ENCODE peak calls at places on chromosomes 16 and 17, in eight cellular contexts. A is PC-3, M is SJCRH30, G is right lobe of liver, L is kidney epithelial cell, T is spleen, K is lung, I is stomach. H is an unnamed sample.

GRCh38 chr16:1019234-1019933 is 37.8 kb downstream of the SOX8 start:
- DNase-seq in K (no peak), T (no peak), G (no peak), I (no peak), A (peak; percentile 32), M (peak; percentile 91), L (no peak), H (no peak)

GRCh38 chr17:44956076-44956475 is 8.5 kb upstream of the KIF18B start:
- DNase-seq in I (no peak), G (no peak), A (no peak), L (no peak), M (no peak), T (no peak), K (no peak), H (no peak)

GRCh38 chr17:58165981-58166380 is 801 bp upstream of the OR4D2 start:
- DNase-seq in K (no peak), T (no peak), M (no peak), G (no peak), L (no peak), A (no peak), I (no peak), H (no peak)

GRCh38 chr16:57944961-57945739 is 25.8 kb downstream of the CNGB1 start:
- DNase-seq in A (no peak), L (no peak), G (no peak), M (no peak), T (no peak), I (no peak), K (no peak), H (no peak)

GRCh38 chr17:64212122-64212521 is 50.9 kb downstream of the TEX2 start:
- DNase-seq in I (no peak), G (no peak), M (no peak), T (no peak), A (no peak), K (no peak), L (no peak), H (no peak)

GRCh38 chr17:44501866-44502265 is 1.3 kb downstream of the GPATCH8 start:
- DNase-seq in M (no peak), T (no peak), G (no peak), I (no peak), L (no peak), A (peak; percentile 39), K (no peak), H (no peak)

GRCh38 chr17:43360376-43360738 is 38.4 kb upstream of the ARL4D start:
- DNase-seq in I (peak; percentile 59), T (no peak), L (no peak), M (peak; percentile 37), G (no peak), A (peak; percentile 69), K (no peak), H (peak; percentile 68)

GRCh38 chr16:31664683-31665482 is 137.2 kb downstream of the AHSP start:
- DNase-seq in L (no peak), G (no peak), K (no peak), I (no peak), T (no peak), M (peak; percentile 2), A (peak; percentile 48), H (no peak)

GRCh38 chr16:57239089-57239488 is 6.0 kb upstream of the ARL2BP start:
- DNase-seq in K (no peak), G (no peak), L (no peak), T (no peak), A (no peak), M (no peak), I (no peak), H (no peak)

GRCh38 chr16:24036038-24036543 is 200.3 kb downstream of the PRKCB start:
- DNase-seq in M (no peak), K (no peak), T (no peak), L (no peak), A (no peak), G (no peak), I (no peak), H (no peak)

GRCh38 chr16:9647981-9648701 is 534.1 kb downstream of the GRIN2A start:
- DNase-seq in A (peak; percentile 43), G (no peak), K (no peak), L (no peak), T (no peak), I (no peak), M (no peak), H (no peak)

GRCh38 chr16:73063854-73064226 is 15.9 kb upstream of the ZFHX3 start:
- DNase-seq in M (no peak), T (no peak), I (no peak), K (no peak), G (no peak), A (no peak), L (no peak), H (no peak)

GRCh38 chr16:85566502-85567100 is 46.5 kb upstream of the GSE1 start:
- DNase-seq in K (no peak), L (no peak), T (no peak), G (no peak), M (no peak), I (no peak), A (no peak), H (no peak)

GRCh38 chr17:80790981-80791742 is 200.5 kb upstream of the CHMP6 start:
- DNase-seq in T (peak; percentile 41), K (no peak), L (no peak), A (no peak), I (no peak), M (no peak), G (no peak), H (peak; percentile 30)

GRCh38 chr16:5041604-5042133 is 7.9 kb upstream of the NAGPA start:
- DNase-seq in G (no peak), K (no peak), M (peak; percentile 11), T (peak; percentile 46), A (peak; percentile 68), L (peak; percentile 78), I (no peak), H (no peak)

GRCh38 chr16:3661311-3661710 is 6.8 kb downstream of the DNASE1 start:
- DNase-seq in I (no peak), A (no peak), G (no peak), M (no peak), T (no peak), K (no peak), L (no peak), H (no peak)

GRCh38 chr17:57572062-57572461 is 173.0 kb downstream of the CCDC182 start:
- DNase-seq in G (no peak), I (no peak), M (no peak), A (no peak), L (no peak), T (no peak), K (no peak), H (no peak)

GRCh38 chr16:80841231-80841630 is 36.8 kb upstream of the CDYL2 start:
- DNase-seq in I (no peak), G (no peak), L (no peak), A (no peak), M (no peak), T (no peak), K (no peak), H (no peak)

GRCh38 chr16:80836846-80837245 is 32.4 kb upstream of the CDYL2 start:
- DNase-seq in A (peak; percentile 74), T (no peak), M (no peak), L (no peak), K (no peak), G (no peak), I (no peak), H (no peak)

DNA sequence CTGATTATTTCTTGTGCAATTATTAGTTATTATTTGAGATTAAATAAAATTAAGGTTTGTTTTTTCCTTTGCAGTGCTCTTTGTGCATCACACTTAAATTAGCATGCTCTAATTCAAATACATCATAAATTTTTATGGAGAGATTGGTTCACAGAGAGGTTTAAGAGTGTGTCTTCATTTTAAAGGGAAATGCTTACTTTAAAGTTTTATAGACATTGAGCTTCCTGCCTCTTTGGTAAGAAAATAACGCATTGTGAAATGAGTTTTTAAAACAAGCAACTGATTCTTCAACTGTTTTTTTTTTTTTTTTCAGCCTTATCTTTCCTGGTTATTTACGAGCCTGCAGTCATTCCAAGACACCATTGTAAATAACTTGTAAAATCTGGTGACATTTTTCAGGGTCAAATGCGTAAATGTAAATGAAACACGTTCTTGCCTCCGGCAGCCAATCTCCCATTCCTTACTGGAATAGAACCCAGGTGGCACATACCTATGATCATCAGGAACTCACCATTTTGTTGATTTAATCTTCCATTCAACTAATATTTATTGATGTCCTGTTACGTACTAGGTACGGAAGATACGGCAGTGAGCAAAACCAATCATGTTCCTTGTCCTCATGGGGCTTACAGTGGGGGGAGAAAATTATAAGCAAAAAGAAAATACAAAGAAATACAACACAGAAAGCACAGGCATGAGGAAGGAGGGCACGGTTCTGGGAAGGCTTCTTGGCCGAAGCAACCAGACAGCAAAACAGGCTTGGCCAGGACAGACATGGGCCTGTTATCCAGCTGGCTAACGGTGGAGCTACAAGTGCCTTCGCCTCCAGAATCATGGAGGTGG is 33.2 kb upstream of the CDYL2 start:
- DNase-seq in I (no peak), T (no peak), L (no peak), A (peak; percentile 90), G (no peak), K (no peak), M (no peak), H (no peak)
- H3K36me3 ChIP-seq in I (no peaks in the 10 kb centered on the region), T (no peaks in the 10 kb centered on the region), L (no peaks in the 10 kb centered on the region), A (no peaks in the 10 kb centered on the region), G (no peaks in the 10 kb centered on the region), K (no peaks in the 10 kb centered on the region), M (no peaks in the 10 kb centered on the region), H (no peaks in the 10 kb centered on the region)

GRCh38 chr17:71963791-71964190 is 157.0 kb upstream of the SOX9 start:
- DNase-seq in K (no peak), I (no peak), G (no peak), M (no peak), T (no peak), L (no peak), A (no peak), H (no peak)
- H3K27me3 ChIP-seq in K (no peaks in the 10 kb centered on the region), I (no peaks in the 10 kb centered on the region), G (no peaks in the 10 kb centered on the region), M (no peaks in the 10 kb centered on the region), T (no peaks in the 10 kb centered on the region), L (no peaks in the 10 kb centered on the region), A (no peaks in the 10 kb centered on the region), H (no peaks in the 10 kb centered on the region)

DNA sequence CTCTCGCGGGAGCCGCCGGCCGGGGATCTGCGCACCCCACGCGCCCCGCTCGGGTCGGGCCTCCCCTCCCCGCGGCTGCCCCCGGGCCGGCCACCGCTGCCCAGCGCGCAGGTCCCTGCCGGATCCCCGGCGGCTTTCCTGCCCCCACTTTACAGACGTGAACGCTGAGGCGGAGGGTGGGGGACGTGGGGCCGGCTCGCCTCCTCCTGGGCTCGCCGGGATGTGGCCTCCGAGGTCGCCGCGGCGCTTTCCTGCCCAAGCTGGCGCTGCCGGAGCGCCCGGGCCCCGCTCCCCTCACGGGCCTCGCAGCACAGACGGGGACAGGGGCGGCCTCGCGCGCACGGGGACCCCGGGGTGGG is 26.7 kb downstream of the RTN4RL1 start:
- DNase-seq in T (no peak), A (peak; percentile 29), L (no peak), K (no peak), M (no peak), G (peak; percentile 62), I (no peak), H (no peak)
- H3K4me3 ChIP-seq in T (peak overlapping the region; percentile 25), A (peak overlapping the region; percentile 62), L (peak overlapping the region; percentile 33), K (peak overlapping the region; percentile 31), M (no peak overlapping the region), G (peak overlapping the region; percentile 78), I (peak overlapping the region; percentile 62), H (peak overlapping the region; percentile 19)

DNA sequence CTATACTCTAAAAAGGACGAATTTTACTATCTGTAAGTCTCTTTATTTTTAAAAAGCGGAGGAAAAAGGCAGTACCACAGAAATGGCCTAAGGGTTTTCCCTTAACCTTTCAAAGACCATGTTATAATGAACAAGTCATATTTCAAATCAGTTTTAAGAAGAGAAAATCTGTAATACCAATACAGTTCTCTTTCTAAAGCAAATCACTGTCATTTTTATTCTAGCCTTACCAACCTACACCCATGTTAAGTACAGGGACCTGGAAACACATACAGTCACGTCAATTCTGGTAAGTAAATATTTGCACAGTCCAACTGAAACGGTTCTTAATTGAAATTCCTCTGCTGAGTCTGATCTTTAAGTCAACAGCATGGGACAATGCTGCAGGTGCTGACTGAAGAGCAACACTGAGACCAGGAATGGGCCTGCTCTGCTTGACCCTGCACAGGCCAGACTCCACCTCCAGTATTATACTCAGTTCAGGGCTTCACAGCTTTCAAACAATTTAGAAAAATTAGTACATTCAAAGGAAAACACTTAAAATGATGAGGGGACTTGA is 20.2 kb downstream of the MBTPS1 start:
- DNase-seq in I (peak; percentile 48), A (peak; percentile 75), K (no peak), T (no peak), G (no peak), M (no peak), L (no peak), H (peak; percentile 74)
- H3K36me3 ChIP-seq in I (peaks cover 44% of the 10 kb centered on the region), A (peaks cover 12% of the 10 kb centered on the region), K (peaks cover 26% of the 10 kb centered on the region), T (peaks cover 100% of the 10 kb centered on the region), G (peaks cover 12% of the 10 kb centered on the region), M (no peaks in the 10 kb centered on the region), L (no peaks in the 10 kb centered on the region), H (peaks cover 10% of the 10 kb centered on the region)

H was measured in Caco-2.